ENCODE peak calls at places on chromosomes 12 and 14, in six cellular contexts. One of them, this sample, is unnamed.

GRCh38 chr12:46492471-46493351 is 120.1 kb upstream of the SLC38A2 start:
- DNase-seq in GM12891: no peak
- DNase-seq in GM12878: no peak
- DNase-seq in K562: no peak
- DNase-seq in HepG2: peak
- DNase-seq in H1: no peak
- DNase-seq in this sample: no peak

GRCh38 chr12:93415723-93416464 is 25.9 kb downstream of the UBE2N start:
- DNase-seq in GM12891: no peak
- DNase-seq in GM12878: no peak
- DNase-seq in K562: no peak
- DNase-seq in HepG2: no peak
- DNase-seq in H1: no peak
- DNase-seq in this sample: no peak

GRCh38 chr14:38735006-38735405 is 368.0 kb downstream of the SEC23A start:
- DNase-seq in GM12891: no peak
- DNase-seq in GM12878: no peak
- DNase-seq in K562: no peak
- DNase-seq in HepG2: no peak
- DNase-seq in H1: no peak
- DNase-seq in this sample: no peak

GRCh38 chr12:92929957-92930356 is 862 bp upstream of the EEA1 start:
- DNase-seq in GM12891: no peak
- DNase-seq in GM12878: no peak
- DNase-seq in K562: no peak
- DNase-seq in HepG2: no peak
- DNase-seq in H1: no peak
- DNase-seq in this sample: no peak

GRCh38 chr14:32381869-32382268 is 52.8 kb downstream of the AKAP6 start:
- DNase-seq in GM12891: no peak
- DNase-seq in GM12878: no peak
- DNase-seq in K562: no peak
- DNase-seq in HepG2: no peak
- DNase-seq in H1: no peak
- DNase-seq in this sample: no peak

GRCh38 chr14:52266179-52266578 is 1.3 kb upstream of the PTGDR start:
- DNase-seq in GM12891: no peak
- DNase-seq in GM12878: no peak
- DNase-seq in K562: no peak
- DNase-seq in HepG2: no peak
- DNase-seq in H1: no peak
- DNase-seq in this sample: no peak

GRCh38 chr12:57590536-57590891 is 478 bp upstream of the PIP4K2C start:
- DNase-seq in GM12891: no peak
- DNase-seq in GM12878: no peak
- DNase-seq in K562: no peak
- DNase-seq in HepG2: no peak
- DNase-seq in H1: no peak
- DNase-seq in this sample: no peak

GRCh38 chr14:83734431-83734830 is 1795.5 kb upstream of the FLRT2 start:
- DNase-seq in GM12891: no peak
- DNase-seq in GM12878: no peak
- DNase-seq in K562: no peak
- DNase-seq in HepG2: no peak
- DNase-seq in H1: no peak
- DNase-seq in this sample: no peak

GRCh38 chr12:47066278-47067048 is 13.0 kb upstream of the PCED1B start:
- DNase-seq in GM12891: no peak
- DNase-seq in GM12878: no peak
- DNase-seq in K562: no peak
- DNase-seq in HepG2: no peak
- DNase-seq in H1: no peak
- DNase-seq in this sample: no peak

GRCh38 chr14:102729825-102730224 is 47.4 kb upstream of the TRAF3 start:
- DNase-seq in GM12891: no peak
- DNase-seq in GM12878: no peak
- DNase-seq in K562: no peak
- DNase-seq in HepG2: no peak
- DNase-seq in H1: no peak
- DNase-seq in this sample: no peak

GRCh38 chr12:82359115-82359478 is 768 bp downstream of the METTL25 start:
- DNase-seq in GM12891: no peak
- DNase-seq in GM12878: no peak
- DNase-seq in K562: no peak
- DNase-seq in HepG2: no peak
- DNase-seq in H1: no peak
- DNase-seq in this sample: no peak

DNA sequence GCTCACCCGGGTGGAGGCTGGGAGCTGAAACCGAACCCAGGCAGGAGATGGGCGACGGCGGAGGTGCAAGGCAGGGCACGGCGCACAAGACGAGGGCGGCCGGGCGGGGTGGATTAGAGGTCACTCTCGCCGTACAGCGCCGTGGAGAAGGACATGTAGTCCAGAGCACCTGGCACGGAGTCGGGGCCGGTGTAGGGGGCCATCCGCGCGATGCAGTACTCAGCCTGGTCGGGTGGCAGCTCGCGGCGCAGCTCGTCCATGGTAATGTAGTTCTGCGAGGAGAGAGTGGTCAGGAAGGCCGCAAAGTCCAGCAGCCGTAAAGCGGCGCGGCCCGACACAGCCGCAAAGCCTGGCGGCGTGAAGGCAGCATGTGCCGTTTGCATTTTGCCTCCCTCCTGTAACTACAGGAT is 81.9 kb upstream of the ZFP36L1 start:
- DNase-seq in GM12891: no peak
- DNase-seq in GM12878: no peak
- DNase-seq in K562: no peak
- DNase-seq in HepG2: no peak
- DNase-seq in H1: no peak
- DNase-seq in this sample: no peak
- TF ChIP-seq POLR2A in GM12891: no peak
- TF ChIP-seq POLR2A in GM12878: no peak
- TF ChIP-seq POLR2A in K562: no peak
- TF ChIP-seq POLR2A in HepG2: no peak
- TF ChIP-seq POLR2A in H1: no peak
- TF ChIP-seq POLR2A in this sample: peak

DNA sequence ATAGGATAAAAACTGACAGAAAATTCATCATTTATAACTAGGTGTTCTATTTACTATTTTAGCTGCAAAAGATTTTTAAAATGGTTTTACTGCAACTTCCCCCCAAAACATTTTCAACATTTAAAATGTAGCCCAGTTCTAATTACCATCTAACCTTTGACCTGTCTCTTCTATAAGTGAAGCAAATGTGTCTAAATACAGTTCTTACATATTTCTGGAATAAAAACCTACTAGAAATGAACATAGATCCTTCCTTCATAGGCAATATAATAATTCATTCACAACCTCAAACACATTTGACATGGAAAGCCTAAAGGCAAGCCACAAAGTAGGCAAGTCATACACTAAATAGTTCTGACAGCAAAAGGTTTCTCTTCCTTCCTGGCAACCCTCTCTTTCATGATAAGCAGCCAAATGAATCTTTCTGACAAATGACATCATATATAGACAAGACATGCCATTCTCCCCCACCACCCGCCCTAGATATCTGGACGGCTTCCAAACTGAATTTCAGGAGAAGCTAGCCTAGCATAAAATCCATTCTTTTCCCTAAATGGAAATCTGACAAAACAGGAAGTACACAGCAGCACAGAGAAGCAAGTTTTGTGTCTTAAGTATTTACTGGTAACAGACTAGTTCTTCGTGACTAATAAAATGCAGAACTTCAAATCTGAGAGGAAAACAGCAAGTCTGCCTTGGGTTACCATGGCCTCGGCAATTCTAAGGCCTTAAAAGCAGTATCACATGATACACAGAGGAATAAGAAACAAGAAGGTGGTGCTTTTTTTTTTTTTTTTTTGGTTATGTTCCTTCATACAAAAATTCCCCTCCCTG is 17.2 kb upstream of the ARID4A start:
- DNase-seq in GM12891: peak
- DNase-seq in GM12878: peak
- DNase-seq in K562: peak
- DNase-seq in HepG2: no peak
- DNase-seq in H1: no peak
- DNase-seq in this sample: no peak
- TF ChIP-seq POLR2AphosphoS5 in GM12891: no peak
- TF ChIP-seq POLR2AphosphoS5 in GM12878: no peak
- TF ChIP-seq POLR2AphosphoS5 in K562: no peak
- TF ChIP-seq POLR2AphosphoS5 in HepG2: no peak
- TF ChIP-seq POLR2AphosphoS5 in H1: no peak
- TF ChIP-seq POLR2AphosphoS5 in this sample: no peak

DNA sequence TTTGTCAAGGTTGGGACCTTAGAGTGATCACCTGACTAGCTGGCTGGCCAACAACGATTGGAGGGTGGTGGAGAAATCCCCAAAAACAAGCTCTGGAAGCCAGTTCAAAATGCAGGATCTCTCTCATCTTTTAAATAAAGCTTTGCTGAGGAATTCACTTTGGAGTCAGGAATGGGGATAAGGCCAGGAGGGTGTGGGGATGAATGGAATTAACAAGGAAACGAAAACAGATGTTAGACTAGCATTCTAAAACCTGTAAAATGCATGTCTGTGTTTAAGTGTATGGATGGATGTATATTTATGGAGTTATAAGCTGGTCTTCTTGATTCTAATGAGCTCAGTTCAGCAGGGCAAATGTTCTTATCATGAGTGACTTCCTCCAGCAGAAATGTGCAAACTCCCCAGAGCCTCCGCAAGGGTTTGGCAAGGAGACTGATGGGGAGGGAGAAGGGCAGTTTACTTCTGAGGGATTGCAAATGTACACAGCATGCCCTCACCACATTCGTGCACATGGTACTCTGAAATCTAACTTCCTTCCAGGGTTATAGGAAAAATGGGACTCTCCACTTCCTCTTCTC is 149.1 kb downstream of the NTF3 start:
- DNase-seq in GM12891: no peak
- DNase-seq in GM12878: no peak
- DNase-seq in K562: no peak
- DNase-seq in HepG2: no peak
- DNase-seq in H1: no peak
- DNase-seq in this sample: no peak
- TF ChIP-seq TAF1 in GM12891: no peak
- TF ChIP-seq TAF1 in GM12878: no peak
- TF ChIP-seq TAF1 in K562: no peak
- TF ChIP-seq TAF1 in HepG2: no peak
- TF ChIP-seq TAF1 in H1: no peak
- TF ChIP-seq TAF1 in this sample: no peak

DNA sequence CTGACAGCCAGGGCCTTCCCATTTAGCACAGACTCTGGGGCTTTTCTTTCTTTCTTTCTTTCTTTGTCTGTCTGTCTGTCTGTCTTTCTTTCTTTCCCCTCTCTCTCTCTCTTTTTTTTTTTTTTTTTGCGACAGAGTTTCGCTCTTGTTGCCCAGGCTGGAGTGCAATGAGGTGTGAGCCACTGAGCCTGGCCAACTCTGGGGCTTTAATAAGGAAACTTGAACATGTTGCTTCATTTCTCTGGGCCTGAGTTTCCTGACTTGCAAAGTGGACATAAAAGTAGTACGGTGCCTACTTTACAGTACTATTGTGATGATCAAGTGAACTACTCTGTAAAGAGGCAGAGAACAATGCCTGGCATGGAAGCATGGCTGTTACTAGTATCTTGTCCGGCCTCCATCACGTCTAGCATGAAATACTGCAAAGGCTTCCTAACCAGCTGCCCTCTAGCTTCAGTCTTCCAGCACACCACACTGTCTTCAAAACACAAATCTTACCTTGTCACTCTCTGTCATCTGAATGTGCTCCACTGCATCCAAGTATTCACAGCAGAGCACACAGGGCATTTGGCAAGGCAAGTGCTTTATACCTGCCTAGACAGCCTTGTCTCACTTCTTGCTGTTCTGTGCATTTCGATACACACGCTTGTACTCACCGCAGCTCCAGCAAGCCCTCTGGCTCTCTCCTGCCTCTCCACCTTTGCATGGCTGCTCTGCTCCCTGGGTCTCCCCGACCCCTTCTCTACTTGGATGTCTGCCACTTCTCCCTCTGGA is 96.7 kb downstream of the IRF2BPL start:
- DNase-seq in GM12891: no peak
- DNase-seq in GM12878: no peak
- DNase-seq in K562: no peak
- DNase-seq in HepG2: no peak
- DNase-seq in H1: no peak
- DNase-seq in this sample: no peak
- TF ChIP-seq POLR2A in GM12891: no peak
- TF ChIP-seq POLR2A in GM12878: no peak
- TF ChIP-seq POLR2A in K562: no peak
- TF ChIP-seq POLR2A in HepG2: no peak
- TF ChIP-seq POLR2A in H1: no peak
- TF ChIP-seq POLR2A in this sample: no peak

This sample was measured in GM12892.